ENCODE peak calls at places on chromosomes 6 and 20, in ten cellular contexts. W is BJ, I is SK-N-SH, A is mucosa of descending colon, H is psoas muscle, U is fibroblast of lung, J is pancreas, F is PC-9, M is RWPE2, Z is GM06990. N is an unnamed sample. For H3K36me3, the result is how much of the 10 kb centered on the place peaks cover.

GRCh38 chr6:15400572-15401004 is 154.7 kb downstream of the JARID2 start:
- DNase-seq in U (no peak), F (no peak), H (peak), J (no peak), M (no peak), A (peak), I (peak), W (no peak), Z (no peak), N (no peak)

GRCh38 chr6:106739387-106739786 is 110.0 kb downstream of the QRSL1 start:
- DNase-seq in I (no peak), H (peak), Z (no peak), F (peak), W (no peak), U (no peak), M (peak), A (no peak), J (peak), N (peak)

GRCh38 chr6:38180586-38180985 is 361.1 kb downstream of the ZFAND3 start:
- DNase-seq in U (no peak), W (no peak), I (no peak), H (no peak), M (no peak), J (no peak), A (no peak), F (no peak), Z (no peak), N (no peak)

GRCh38 chr6:156729248-156729647 is 47.9 kb upstream of the ARID1B start:
- DNase-seq in W (peak), M (no peak), Z (peak), J (no peak), F (peak), I (no peak), U (peak), H (no peak), A (no peak), N (no peak)

GRCh38 chr20:59737816-59738215 is 133.5 kb downstream of the PHACTR3 start:
- DNase-seq in I (no peak), W (no peak), H (no peak), A (no peak), J (no peak), M (peak), U (no peak), Z (no peak), F (no peak), N (no peak)

GRCh38 chr6:154791561-154792317 is 58.5 kb downstream of the SCAF8 start:
- DNase-seq in Z (no peak), A (no peak), F (no peak), U (peak), I (no peak), W (no peak), H (no peak), M (no peak), J (no peak), N (no peak)

GRCh38 chr6:71420693-71421328 is 132.2 kb downstream of the OGFRL1 start:
- DNase-seq in J (peak), F (peak), H (peak), U (peak), W (peak), A (peak), Z (peak), M (peak), I (peak), N (no peak)

GRCh38 chr6:37761872-37762271 is 57.7 kb upstream of the ZFAND3 start:
- DNase-seq in W (no peak), I (no peak), H (no peak), J (no peak), F (no peak), A (no peak), Z (no peak), M (no peak), U (no peak), N (no peak)

GRCh38 chr6:6657085-6657819 is 68.7 kb downstream of the LY86 start:
- DNase-seq in A (no peak), H (no peak), F (no peak), Z (no peak), I (no peak), U (no peak), W (no peak), M (no peak), J (no peak), N (no peak)

GRCh38 chr20:33309631-33310030 is 26.6 kb downstream of the BPIFB1 start:
- DNase-seq in F (no peak), A (no peak), H (no peak), I (no peak), W (no peak), M (no peak), U (no peak), J (no peak), Z (no peak), N (no peak)

GRCh38 chr6:35291491-35291890 is 6.1 kb upstream of the DEF6 start:
- DNase-seq in F (no peak), J (no peak), U (no peak), A (no peak), W (no peak), I (no peak), M (no peak), H (no peak), Z (no peak), N (no peak)

GRCh38 chr6:35283361-35283760 is 14.3 kb upstream of the DEF6 start:
- DNase-seq in Z (no peak), U (no peak), A (no peak), W (no peak), M (no peak), F (no peak), J (no peak), H (no peak), I (no peak), N (no peak)

GRCh38 chr6:35292494-35292893 is 5.1 kb upstream of the DEF6 start:
- DNase-seq in Z (no peak), J (no peak), H (no peak), I (no peak), A (no peak), W (no peak), F (no peak), U (no peak), M (no peak), N (peak)

GRCh38 chr6:35288834-35289233 is 8.8 kb upstream of the DEF6 start:
- DNase-seq in W (no peak), F (no peak), H (no peak), I (no peak), Z (no peak), M (no peak), J (no peak), A (no peak), U (no peak), N (no peak)

GRCh38 chr6:35287671-35288396 is 9.8 kb upstream of the DEF6 start:
- DNase-seq in H (peak), Z (no peak), A (no peak), I (no peak), W (no peak), J (no peak), M (no peak), U (peak), F (no peak), N (no peak)
- H3K36me3 ChIP-seq in H (under half), Z (under half), A (under half), I (half or more), W (under half), J (under half), M (under half), U (under half), F (under half), N (half or more)

GRCh38 chr6:5622276-5623005 is 361.1 kb downstream of the FARS2 start:
- DNase-seq in H (no peak), A (no peak), U (no peak), J (no peak), F (no peak), W (no peak), I (no peak), Z (no peak), M (no peak), N (no peak)

GRCh38 chr6:5619249-5619648 is 357.9 kb downstream of the FARS2 start:
- DNase-seq in W (no peak), I (no peak), M (no peak), H (no peak), J (no peak), U (no peak), Z (no peak), F (no peak), A (no peak), N (peak)

DNA sequence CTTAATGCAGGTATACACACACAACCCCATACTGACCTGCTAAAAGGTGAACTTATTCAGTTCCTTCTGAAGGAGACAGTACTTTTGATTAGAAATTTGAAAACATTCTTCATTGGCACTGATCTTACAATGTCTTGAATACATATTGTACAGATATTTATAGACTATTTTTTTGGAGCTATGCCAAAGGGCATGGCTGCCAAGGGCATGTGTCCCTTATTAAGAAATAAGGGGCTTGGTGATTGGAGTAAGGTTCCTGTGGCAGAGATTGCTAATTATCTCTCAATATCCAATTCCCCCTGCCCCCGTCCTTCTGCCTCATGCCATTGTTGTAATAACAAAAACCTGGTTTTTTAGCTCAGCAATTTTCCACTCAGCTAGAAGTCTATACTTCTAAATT is 355.9 kb downstream of the FARS2 start:
- DNase-seq in H (no peak), I (no peak), A (no peak), M (no peak), W (no peak), U (no peak), F (no peak), J (no peak), Z (no peak), N (no peak)
- TF ChIP-seq CTCF in H (no peak), I (no peak), A (no peak), M (no peak), W (no peak), U (no peak), F (no peak), J (no peak), Z (no peak), N (no peak)

GRCh38 chr20:5189917-5190316 is 63.1 kb downstream of the CDS2 start:
- DNase-seq in U (no peak), A (no peak), M (no peak), J (no peak), Z (no peak), F (no peak), W (no peak), H (no peak), I (no peak), N (no peak)

GRCh38 chr20:5190444-5190843 is 63.6 kb downstream of the CDS2 start:
- DNase-seq in M (no peak), H (no peak), A (no peak), I (no peak), U (no peak), Z (no peak), F (no peak), W (no peak), J (no peak), N (no peak)

GRCh38 chr20:5191829-5192569 is 65.2 kb downstream of the CDS2 start:
- DNase-seq in A (no peak), M (no peak), I (peak), H (no peak), U (peak), Z (peak), J (no peak), F (peak), W (peak), N (peak)

GRCh38 chr20:5195655-5196054 is 68.8 kb downstream of the CDS2 start:
- DNase-seq in H (no peak), M (no peak), W (no peak), U (peak), Z (no peak), I (no peak), A (no peak), F (no peak), J (no peak), N (no peak)

GRCh38 chr20:5192570-5193431 is 66.0 kb downstream of the CDS2 start:
- DNase-seq in W (no peak), A (no peak), H (no peak), J (no peak), Z (peak), F (no peak), I (no peak), M (no peak), U (no peak), N (peak)
- H3K36me3 ChIP-seq in W (under half), A (under half), H (under half), J (under half), Z (under half), F (under half), I (under half), M (under half), U (under half), N (under half)

GRCh38 chr6:112501705-112502104 is 154.6 kb downstream of the RFPL4B start:
- DNase-seq in W (no peak), Z (no peak), H (peak), F (no peak), J (no peak), M (no peak), I (peak), A (no peak), U (peak), N (no peak)

GRCh38 chr6:112503210-112503609 is 156.1 kb downstream of the RFPL4B start:
- DNase-seq in U (peak), J (no peak), I (no peak), H (no peak), A (no peak), M (no peak), W (no peak), F (no peak), Z (no peak), N (no peak)

GRCh38 chr6:112502348-112503130 is 155.4 kb downstream of the RFPL4B start:
- DNase-seq in F (no peak), I (peak), A (no peak), Z (no peak), M (no peak), W (no peak), J (no peak), H (no peak), U (peak), N (no peak)
- TF ChIP-seq CTCF in F (peak), I (peak), A (no peak), Z (no peak), M (peak), W (peak), J (no peak), H (no peak), U (peak), N (peak)

N was measured in OCI-LY7.